ENCODE peak calls at places on chromosomes 2 and 18, in four cellular contexts. P is GF-D8; Q is CD4-positive, alpha-beta memory T cell; K is kidney. L is an unnamed sample.
A peak's percentile ranks its signal among the peaks of the same experiment; 100 is the strongest.

GRCh38 chr2:70994055-70994444 is 623 bp downstream of the TEX261 start:
- DNase-seq in Q (no peak), K (no peak), P (no peak), L (no peak)

GRCh38 chr2:204108301-204108700 is 171.7 kb downstream of the ICOS start:
- DNase-seq in K (no peak), Q (peak; percentile 57), P (no peak), L (peak; percentile 60)

GRCh38 chr2:240597054-240597418 is 10.5 kb downstream of the CAPN10 start:
- DNase-seq in P (no peak), Q (no peak), K (peak; percentile 56), L (no peak)

GRCh38 chr2:200189964-200190363 is 116.5 kb upstream of the SPATS2L start:
- DNase-seq in K (no peak), P (no peak), Q (no peak), L (no peak)

GRCh38 chr2:197975956-197976519 is 171.6 kb downstream of the PLCL1 start:
- DNase-seq in Q (no peak), K (no peak), P (no peak), L (no peak)

GRCh38 chr2:72927066-72927465 is 9.7 kb downstream of the EMX1 start:
- DNase-seq in P (no peak), Q (no peak), K (no peak), L (no peak)

GRCh38 chr2:231306791-231307440 is 88.6 kb upstream of the B3GNT7 start:
- DNase-seq in K (no peak), Q (no peak), P (no peak), L (no peak)

GRCh38 chr2:12931211-12931844 is 214.6 kb downstream of the TRIB2 start:
- DNase-seq in Q (peak; percentile 25), K (no peak), P (no peak), L (peak; percentile 11)

GRCh38 chr2:146741260-146741659 is 1103.6 kb upstream of the ACVR2A start:
- DNase-seq in K (no peak), Q (no peak), P (no peak), L (no peak)

GRCh38 chr2:55518846-55519167 is 711 bp upstream of the CFAP36 start:
- DNase-seq in Q (no peak), K (no peak), P (no peak), L (no peak)

GRCh38 chr2:36800381-36800780 is 103.9 kb downstream of the VIT start:
- DNase-seq in K (no peak), P (no peak), Q (peak; percentile 9), L (no peak)

GRCh38 chr18:5890606-5891360 is 4.5 kb downstream of the TMEM200C start:
- DNase-seq in K (peak; percentile 77), P (no peak), Q (no peak), L (no peak)

GRCh38 chr2:33681333-33681732 is 82.2 kb upstream of the FAM98A start:
- DNase-seq in P (no peak), K (no peak), Q (no peak), L (no peak)

GRCh38 chr2:188322569-188323531 is 31.2 kb downstream of the GULP1 start:
- DNase-seq in P (no peak), Q (no peak), K (no peak), L (no peak)

GRCh38 chr2:190637331-190637734 is 11.6 kb upstream of the NAB1 start:
- DNase-seq in P (no peak), Q (no peak), K (no peak), L (no peak)

GRCh38 chr2:54969295-54969939 is 80.8 kb downstream of the RTN4 start:
- DNase-seq in K (no peak), P (no peak), Q (no peak), L (no peak)

GRCh38 chr2:173355132-173355865 is 627 bp downstream of the CDCA7 start:
- DNase-seq in P (peak; percentile 66), Q (peak; percentile 15), K (peak; percentile 66), L (no peak)

GRCh38 chr18:3526421-3527354 is 76.7 kb downstream of the TGIF1 start:
- DNase-seq in P (no peak), Q (no peak), K (no peak), L (no peak)